ENCODE peak calls at places on chromosomes 2 and 18, in nine cellular contexts. J, X, A, S, I, D, B, V and R are unnamed samples.
A peak's percentile ranks its signal among the peaks of the same experiment; 100 is the strongest.

GRCh38 chr2:133571249-133571648 is 3.0 kb upstream of the NCKAP5 start:
- DNase-seq in J (no peak), B (no peak), D (no peak), X (no peak), V (no peak), A (no peak), I (peak; percentile 62), S (no peak), R (peak; percentile 44)

GRCh38 chr2:38751847-38752410 is 768 bp upstream of the SRSF7 start:
- DNase-seq in J (no peak), V (no peak), X (no peak), B (no peak), I (peak; percentile 63), A (no peak), S (no peak), D (no peak), R (peak; percentile 29)

GRCh38 chr2:160816916-160817315 is 323.3 kb upstream of the RBMS1 start:
- DNase-seq in I (no peak), A (no peak), B (no peak), S (no peak), V (no peak), D (no peak), J (no peak), X (no peak), R (no peak)

GRCh38 chr2:71503827-71504226 is 50.5 kb downstream of the DYSF start:
- DNase-seq in B (peak; percentile 50), I (no peak), V (no peak), S (no peak), J (no peak), D (no peak), A (no peak), X (no peak), R (no peak)

GRCh38 chr2:33526132-33526531 is 49.7 kb downstream of the RASGRP3 start:
- DNase-seq in X (no peak), B (no peak), V (no peak), A (peak; percentile 35), S (peak; percentile 44), J (peak; percentile 18), I (no peak), D (no peak), R (no peak)

GRCh38 chr2:165161510-165161909 is 42.3 kb downstream of the SCN3A start:
- DNase-seq in I (no peak), D (no peak), J (no peak), S (no peak), V (no peak), X (no peak), B (no peak), A (peak; percentile 33), R (no peak)

GRCh38 chr2:173649527-173650219 is 295.0 kb downstream of the CDCA7 start:
- DNase-seq in X (no peak), J (no peak), I (no peak), V (no peak), A (no peak), B (no peak), S (no peak), D (no peak), R (no peak)

GRCh38 chr2:201257381-201257940 is 2.9 kb upstream of the CASP8 start:
- DNase-seq in J (peak; percentile 39), D (no peak), I (no peak), V (peak; percentile 53), S (peak; percentile 57), X (no peak), A (no peak), B (peak; percentile 25), R (peak; percentile 49)

GRCh38 chr2:134664051-134664450 is 54.7 kb downstream of the TMEM163 start:
- DNase-seq in I (no peak), X (no peak), A (no peak), D (no peak), V (no peak), J (no peak), S (no peak), B (no peak), R (no peak)

GRCh38 chr2:23359631-23360567 is 25.1 kb upstream of the KLHL29 start:
- DNase-seq in X (no peak), S (no peak), B (no peak), I (no peak), D (no peak), V (no peak), J (no peak), A (no peak), R (no peak)

GRCh38 chr18:61738488-61738887 is 154.3 kb downstream of the RNF152 start:
- DNase-seq in X (no peak), B (no peak), V (no peak), A (peak; percentile 64), J (no peak), I (no peak), D (no peak), S (no peak), R (no peak)

GRCh38 chr2:237323656-237324055 is 90.3 kb downstream of the COL6A3 start:
- DNase-seq in I (no peak), B (no peak), A (no peak), S (no peak), X (no peak), D (no peak), V (no peak), J (no peak), R (no peak)

GRCh38 chr2:226995625-226996041 is 159.8 kb downstream of the RHBDD1 start:
- DNase-seq in A (peak; percentile 70), I (no peak), J (peak; percentile 16), B (peak; percentile 52), V (peak; percentile 58), D (no peak), X (no peak), S (peak; percentile 38), R (no peak)

GRCh38 chr2:147177449-147177848 is 667.4 kb upstream of the ACVR2A start:
- DNase-seq in A (peak; percentile 13), S (no peak), X (no peak), J (no peak), V (no peak), B (no peak), I (no peak), D (no peak), R (no peak)

GRCh38 chr2:127810156-127810636 is 775 bp downstream of the WDR33 start:
- DNase-seq in D (no peak), I (peak; percentile 67), V (no peak), X (peak; percentile 25), J (peak; percentile 28), S (no peak), A (peak; percentile 8), B (no peak), R (peak; percentile 26)

GRCh38 chr2:227703280-227703732 is 14.5 kb downstream of the SLC19A3 start:
- DNase-seq in B (no peak), S (no peak), J (no peak), V (no peak), A (peak; percentile 44), I (peak; percentile 43), D (no peak), X (no peak), R (peak; percentile 19)

GRCh38 chr2:106562826-106563594 is 75.8 kb downstream of the CD8B2 start:
- DNase-seq in B (no peak), I (peak; percentile 53), V (no peak), A (no peak), J (no peak), S (no peak), X (no peak), D (no peak), R (peak; percentile 33)

GRCh38 chr2:64439194-64439593 is 14.8 kb upstream of the LGALSL start:
- DNase-seq in V (no peak), B (no peak), I (no peak), J (no peak), S (no peak), X (no peak), A (no peak), D (no peak), R (no peak)

GRCh38 chr2:23617167-23617787 is 232.3 kb downstream of the KLHL29 start:
- DNase-seq in X (no peak), A (peak; percentile 77), S (no peak), J (peak; percentile 87), I (no peak), B (no peak), D (peak; percentile 31), V (peak; percentile 75), R (no peak)

GRCh38 chr18:68803371-68803770 is 5.5 kb downstream of the CCDC102B start:
- DNase-seq in A (peak; percentile 93), V (no peak), X (no peak), B (peak; percentile 66), D (no peak), J (peak; percentile 62), S (no peak), I (no peak), R (no peak)

GRCh38 chr2:192969055-192969454 is 774.3 kb upstream of the TMEFF2 start:
- DNase-seq in I (no peak), J (no peak), B (no peak), X (no peak), D (no peak), A (no peak), V (no peak), S (no peak), R (no peak)